ENCODE peak calls at places on chromosomes 7 and 10, in seven cellular contexts. One of them, this sample, is unnamed.

GRCh38 chr10:75630746-75631145 is 199.3 kb downstream of the LRMDA start:
- DNase-seq in neuronal stem cell: no peak
- DNase-seq in posterior vena cava: no peak
- DNase-seq in AG04450: no peak
- DNase-seq in stimulated activated CD8-positive, alpha-beta memory T cell treated with anti-CD3 and anti-CD28 coated beads, Interleukin-15, amount 100 ng/mL, for 1 hour: no peak
- DNase-seq in psoas muscle: no peak
- DNase-seq in heart right ventricle: no peak
- DNase-seq in this sample: no peak

GRCh38 chr10:48511855-48512191 is 93.0 kb downstream of the ARHGAP22 start:
- DNase-seq in neuronal stem cell: no peak
- DNase-seq in posterior vena cava: no peak
- DNase-seq in AG04450: no peak
- DNase-seq in stimulated activated CD8-positive, alpha-beta memory T cell treated with anti-CD3 and anti-CD28 coated beads, Interleukin-15, amount 100 ng/mL, for 1 hour: no peak
- DNase-seq in psoas muscle: no peak
- DNase-seq in heart right ventricle: no peak
- DNase-seq in this sample: no peak

GRCh38 chr10:36441557-36441956 is 683.8 kb upstream of the ANKRD30A start:
- DNase-seq in neuronal stem cell: no peak
- DNase-seq in posterior vena cava: no peak
- DNase-seq in AG04450: no peak
- DNase-seq in stimulated activated CD8-positive, alpha-beta memory T cell treated with anti-CD3 and anti-CD28 coated beads, Interleukin-15, amount 100 ng/mL, for 1 hour: no peak
- DNase-seq in psoas muscle: no peak
- DNase-seq in heart right ventricle: no peak
- DNase-seq in this sample: no peak

GRCh38 chr7:148218603-148219002 is 372.0 kb upstream of the C7orf33 start:
- DNase-seq in neuronal stem cell: no peak
- DNase-seq in posterior vena cava: no peak
- DNase-seq in AG04450: no peak
- DNase-seq in stimulated activated CD8-positive, alpha-beta memory T cell treated with anti-CD3 and anti-CD28 coated beads, Interleukin-15, amount 100 ng/mL, for 1 hour: no peak
- DNase-seq in psoas muscle: no peak
- DNase-seq in heart right ventricle: no peak
- DNase-seq in this sample: no peak

GRCh38 chr10:117555017-117555416 is 12.5 kb downstream of the EMX2 start:
- DNase-seq in neuronal stem cell: no peak
- DNase-seq in posterior vena cava: peak
- DNase-seq in AG04450: no peak
- DNase-seq in stimulated activated CD8-positive, alpha-beta memory T cell treated with anti-CD3 and anti-CD28 coated beads, Interleukin-15, amount 100 ng/mL, for 1 hour: no peak
- DNase-seq in psoas muscle: no peak
- DNase-seq in heart right ventricle: no peak
- DNase-seq in this sample: no peak

GRCh38 chr10:73586583-73586984 is 4.6 kb downstream of the USP54 start:
- DNase-seq in neuronal stem cell: no peak
- DNase-seq in posterior vena cava: no peak
- DNase-seq in AG04450: peak
- DNase-seq in stimulated activated CD8-positive, alpha-beta memory T cell treated with anti-CD3 and anti-CD28 coated beads, Interleukin-15, amount 100 ng/mL, for 1 hour: no peak
- DNase-seq in psoas muscle: no peak
- DNase-seq in heart right ventricle: peak
- DNase-seq in this sample: no peak

GRCh38 chr10:69816536-69816935 is 14.8 kb downstream of the COL13A1 start:
- DNase-seq in neuronal stem cell: no peak
- DNase-seq in posterior vena cava: no peak
- DNase-seq in AG04450: no peak
- DNase-seq in stimulated activated CD8-positive, alpha-beta memory T cell treated with anti-CD3 and anti-CD28 coated beads, Interleukin-15, amount 100 ng/mL, for 1 hour: no peak
- DNase-seq in psoas muscle: no peak
- DNase-seq in heart right ventricle: no peak
- DNase-seq in this sample: no peak

GRCh38 chr7:82343-83155 is 109.8 kb upstream of the FAM20C start:
- DNase-seq in neuronal stem cell: no peak
- DNase-seq in posterior vena cava: peak
- DNase-seq in AG04450: no peak
- DNase-seq in stimulated activated CD8-positive, alpha-beta memory T cell treated with anti-CD3 and anti-CD28 coated beads, Interleukin-15, amount 100 ng/mL, for 1 hour: no peak
- DNase-seq in psoas muscle: no peak
- DNase-seq in heart right ventricle: no peak
- DNase-seq in this sample: peak

GRCh38 chr7:192035-192649 is at the start of gene FAM20C:
- DNase-seq in neuronal stem cell: peak
- DNase-seq in posterior vena cava: peak
- DNase-seq in AG04450: peak
- DNase-seq in stimulated activated CD8-positive, alpha-beta memory T cell treated with anti-CD3 and anti-CD28 coated beads, Interleukin-15, amount 100 ng/mL, for 1 hour: peak
- DNase-seq in psoas muscle: peak
- DNase-seq in heart right ventricle: peak
- DNase-seq in this sample: peak

GRCh38 chr7:100175296-100175935 is 1.8 kb downstream of the GPC2 start:
- DNase-seq in neuronal stem cell: no peak
- DNase-seq in posterior vena cava: peak
- DNase-seq in AG04450: no peak
- DNase-seq in stimulated activated CD8-positive, alpha-beta memory T cell treated with anti-CD3 and anti-CD28 coated beads, Interleukin-15, amount 100 ng/mL, for 1 hour: no peak
- DNase-seq in psoas muscle: no peak
- DNase-seq in heart right ventricle: no peak
- DNase-seq in this sample: no peak

GRCh38 chr10:32149257-32149955 is 93.2 kb upstream of the KIF5B start:
- DNase-seq in neuronal stem cell: no peak
- DNase-seq in posterior vena cava: peak
- DNase-seq in AG04450: peak
- DNase-seq in stimulated activated CD8-positive, alpha-beta memory T cell treated with anti-CD3 and anti-CD28 coated beads, Interleukin-15, amount 100 ng/mL, for 1 hour: no peak
- DNase-seq in psoas muscle: peak
- DNase-seq in heart right ventricle: peak
- DNase-seq in this sample: no peak

GRCh38 chr7:23277359-23277989 is 21.7 kb upstream of the MALSU1 start:
- DNase-seq in neuronal stem cell: peak
- DNase-seq in posterior vena cava: no peak
- DNase-seq in AG04450: peak
- DNase-seq in stimulated activated CD8-positive, alpha-beta memory T cell treated with anti-CD3 and anti-CD28 coated beads, Interleukin-15, amount 100 ng/mL, for 1 hour: no peak
- DNase-seq in psoas muscle: no peak
- DNase-seq in heart right ventricle: peak
- DNase-seq in this sample: no peak

GRCh38 chr10:12241810-12242529 is 46.0 kb downstream of the CDC123 start:
- DNase-seq in neuronal stem cell: no peak
- DNase-seq in posterior vena cava: no peak
- DNase-seq in AG04450: no peak
- DNase-seq in stimulated activated CD8-positive, alpha-beta memory T cell treated with anti-CD3 and anti-CD28 coated beads, Interleukin-15, amount 100 ng/mL, for 1 hour: no peak
- DNase-seq in psoas muscle: no peak
- DNase-seq in heart right ventricle: peak
- DNase-seq in this sample: no peak

GRCh38 chr7:35380739-35381224 is 126.9 kb upstream of the TBX20 start:
- DNase-seq in neuronal stem cell: no peak
- DNase-seq in posterior vena cava: no peak
- DNase-seq in AG04450: no peak
- DNase-seq in stimulated activated CD8-positive, alpha-beta memory T cell treated with anti-CD3 and anti-CD28 coated beads, Interleukin-15, amount 100 ng/mL, for 1 hour: no peak
- DNase-seq in psoas muscle: no peak
- DNase-seq in heart right ventricle: no peak
- DNase-seq in this sample: no peak

GRCh38 chr10:5929442-5929841 is 39.4 kb downstream of the FBH1 start:
- DNase-seq in neuronal stem cell: no peak
- DNase-seq in posterior vena cava: no peak
- DNase-seq in AG04450: no peak
- DNase-seq in stimulated activated CD8-positive, alpha-beta memory T cell treated with anti-CD3 and anti-CD28 coated beads, Interleukin-15, amount 100 ng/mL, for 1 hour: no peak
- DNase-seq in psoas muscle: no peak
- DNase-seq in heart right ventricle: no peak
- DNase-seq in this sample: no peak

GRCh38 chr10:58177362-58177947 is 90.2 kb downstream of the IPMK start:
- DNase-seq in neuronal stem cell: no peak
- DNase-seq in posterior vena cava: no peak
- DNase-seq in AG04450: no peak
- DNase-seq in stimulated activated CD8-positive, alpha-beta memory T cell treated with anti-CD3 and anti-CD28 coated beads, Interleukin-15, amount 100 ng/mL, for 1 hour: no peak
- DNase-seq in psoas muscle: no peak
- DNase-seq in heart right ventricle: no peak
- DNase-seq in this sample: no peak

GRCh38 chr7:2920956-2921708 is 77.0 kb upstream of the GNA12 start:
- DNase-seq in neuronal stem cell: no peak
- DNase-seq in posterior vena cava: no peak
- DNase-seq in AG04450: no peak
- DNase-seq in stimulated activated CD8-positive, alpha-beta memory T cell treated with anti-CD3 and anti-CD28 coated beads, Interleukin-15, amount 100 ng/mL, for 1 hour: no peak
- DNase-seq in psoas muscle: no peak
- DNase-seq in heart right ventricle: no peak
- DNase-seq in this sample: no peak

GRCh38 chr10:36759111-36759805 is 366.1 kb upstream of the ANKRD30A start:
- DNase-seq in neuronal stem cell: no peak
- DNase-seq in posterior vena cava: no peak
- DNase-seq in AG04450: peak
- DNase-seq in stimulated activated CD8-positive, alpha-beta memory T cell treated with anti-CD3 and anti-CD28 coated beads, Interleukin-15, amount 100 ng/mL, for 1 hour: no peak
- DNase-seq in psoas muscle: no peak
- DNase-seq in heart right ventricle: no peak
- DNase-seq in this sample: no peak

GRCh38 chr10:116676118-116676517 is 55.4 kb downstream of the PNLIPRP2 start:
- DNase-seq in neuronal stem cell: no peak
- DNase-seq in posterior vena cava: peak
- DNase-seq in AG04450: no peak
- DNase-seq in stimulated activated CD8-positive, alpha-beta memory T cell treated with anti-CD3 and anti-CD28 coated beads, Interleukin-15, amount 100 ng/mL, for 1 hour: no peak
- DNase-seq in psoas muscle: no peak
- DNase-seq in heart right ventricle: no peak
- DNase-seq in this sample: no peak

GRCh38 chr7:70016044-70016770 is 417.9 kb downstream of the AUTS2 start:
- DNase-seq in neuronal stem cell: no peak
- DNase-seq in posterior vena cava: no peak
- DNase-seq in AG04450: no peak
- DNase-seq in stimulated activated CD8-positive, alpha-beta memory T cell treated with anti-CD3 and anti-CD28 coated beads, Interleukin-15, amount 100 ng/mL, for 1 hour: no peak
- DNase-seq in psoas muscle: no peak
- DNase-seq in heart right ventricle: no peak
- DNase-seq in this sample: no peak

GRCh38 chr10:82668266-82668665 is 793.3 kb downstream of the NRG3 start:
- DNase-seq in neuronal stem cell: no peak
- DNase-seq in posterior vena cava: no peak
- DNase-seq in AG04450: no peak
- DNase-seq in stimulated activated CD8-positive, alpha-beta memory T cell treated with anti-CD3 and anti-CD28 coated beads, Interleukin-15, amount 100 ng/mL, for 1 hour: no peak
- DNase-seq in psoas muscle: no peak
- DNase-seq in heart right ventricle: no peak
- DNase-seq in this sample: no peak

GRCh38 chr10:24208661-24209420 is at the start of gene KIAA1217:
- DNase-seq in neuronal stem cell: peak
- DNase-seq in posterior vena cava: no peak
- DNase-seq in AG04450: no peak
- DNase-seq in stimulated activated CD8-positive, alpha-beta memory T cell treated with anti-CD3 and anti-CD28 coated beads, Interleukin-15, amount 100 ng/mL, for 1 hour: no peak
- DNase-seq in psoas muscle: peak
- DNase-seq in heart right ventricle: peak
- DNase-seq in this sample: peak

GRCh38 chr10:76136876-76137420 is 705.5 kb downstream of the LRMDA start:
- DNase-seq in neuronal stem cell: no peak
- DNase-seq in posterior vena cava: no peak
- DNase-seq in AG04450: no peak
- DNase-seq in stimulated activated CD8-positive, alpha-beta memory T cell treated with anti-CD3 and anti-CD28 coated beads, Interleukin-15, amount 100 ng/mL, for 1 hour: no peak
- DNase-seq in psoas muscle: no peak
- DNase-seq in heart right ventricle: no peak
- DNase-seq in this sample: no peak

GRCh38 chr10:69893271-69893900 is 91.7 kb downstream of the COL13A1 start:
- DNase-seq in neuronal stem cell: no peak
- DNase-seq in posterior vena cava: no peak
- DNase-seq in AG04450: no peak
- DNase-seq in stimulated activated CD8-positive, alpha-beta memory T cell treated with anti-CD3 and anti-CD28 coated beads, Interleukin-15, amount 100 ng/mL, for 1 hour: no peak
- DNase-seq in psoas muscle: no peak
- DNase-seq in heart right ventricle: no peak
- DNase-seq in this sample: no peak

GRCh38 chr7:134186801-134187200 is 59.7 kb downstream of the LRGUK start:
- DNase-seq in neuronal stem cell: no peak
- DNase-seq in posterior vena cava: no peak
- DNase-seq in AG04450: no peak
- DNase-seq in stimulated activated CD8-positive, alpha-beta memory T cell treated with anti-CD3 and anti-CD28 coated beads, Interleukin-15, amount 100 ng/mL, for 1 hour: no peak
- DNase-seq in psoas muscle: no peak
- DNase-seq in heart right ventricle: no peak
- DNase-seq in this sample: no peak

GRCh38 chr7:36487756-36488336 is 98.2 kb downstream of the ANLN start:
- DNase-seq in neuronal stem cell: peak
- DNase-seq in posterior vena cava: no peak
- DNase-seq in AG04450: peak
- DNase-seq in stimulated activated CD8-positive, alpha-beta memory T cell treated with anti-CD3 and anti-CD28 coated beads, Interleukin-15, amount 100 ng/mL, for 1 hour: no peak
- DNase-seq in psoas muscle: no peak
- DNase-seq in heart right ventricle: no peak
- DNase-seq in this sample: no peak

This sample was measured in sciatic nerve.